ENCODE peak calls at places on chromosomes 7 and 10, in four cellular contexts. G, C, Y and B are unnamed samples.
A peak's percentile ranks its signal among the peaks of the same experiment; 100 is the strongest.

GRCh38 chr10:93106631-93107072 is 33.0 kb downstream of the CYP26A1 start:
- DNase-seq in G (no peak), C (no peak), Y (no peak), B (no peak)

GRCh38 chr7:77200542-77200941 is 923 bp upstream of the FGL2 start:
- DNase-seq in G (no peak), C (no peak), Y (no peak), B (no peak)

GRCh38 chr7:50792342-50793114 is 9.8 kb upstream of the GRB10 start:
- DNase-seq in G (peak; percentile 67), C (peak; percentile 75), Y (peak; percentile 40), B (no peak)

GRCh38 chr10:84097787-84098353 is 41.4 kb upstream of the GHITM start:
- DNase-seq in G (peak; percentile 51), C (no peak), Y (no peak), B (no peak)

GRCh38 chr7:90298145-90299038 is 22.7 kb downstream of the FAM237B start:
- DNase-seq in G (peak; percentile 60), C (peak; percentile 11), Y (peak; percentile 9), B (peak; percentile 24)

GRCh38 chr7:45881759-45882464 is 6.4 kb upstream of the IGFBP1 start:
- DNase-seq in G (no peak), C (no peak), Y (no peak), B (peak; percentile 55)

GRCh38 chr10:130869179-130869841 is 442.2 kb downstream of the TCERG1L start:
- DNase-seq in G (no peak), C (no peak), Y (no peak), B (no peak)

GRCh38 chr10:63578501-63578900 is 57.3 kb downstream of the REEP3 start:
- DNase-seq in G (no peak), C (no peak), Y (no peak), B (no peak)

GRCh38 chr10:61784354-61785131 is 117.0 kb upstream of the ARID5B start:
- DNase-seq in G (no peak), C (no peak), Y (no peak), B (no peak)

GRCh38 chr7:24724451-24725190 is 32.6 kb downstream of the GSDME start:
- DNase-seq in G (no peak), C (peak; percentile 14), Y (no peak), B (no peak)

GRCh38 chr10:5511231-5511884 is 12.0 kb upstream of the CALML5 start:
- DNase-seq in G (no peak), C (no peak), Y (no peak), B (no peak)

GRCh38 chr10:101224910-101225823 is 4.1 kb downstream of the LBX1 start:
- DNase-seq in G (peak; percentile 71), C (no peak), Y (no peak), B (no peak)

GRCh38 chr7:104963991-104964385 is 50.0 kb upstream of the KMT2E start:
- DNase-seq in G (no peak), C (peak; percentile 20), Y (no peak), B (peak; percentile 86)

DNA sequence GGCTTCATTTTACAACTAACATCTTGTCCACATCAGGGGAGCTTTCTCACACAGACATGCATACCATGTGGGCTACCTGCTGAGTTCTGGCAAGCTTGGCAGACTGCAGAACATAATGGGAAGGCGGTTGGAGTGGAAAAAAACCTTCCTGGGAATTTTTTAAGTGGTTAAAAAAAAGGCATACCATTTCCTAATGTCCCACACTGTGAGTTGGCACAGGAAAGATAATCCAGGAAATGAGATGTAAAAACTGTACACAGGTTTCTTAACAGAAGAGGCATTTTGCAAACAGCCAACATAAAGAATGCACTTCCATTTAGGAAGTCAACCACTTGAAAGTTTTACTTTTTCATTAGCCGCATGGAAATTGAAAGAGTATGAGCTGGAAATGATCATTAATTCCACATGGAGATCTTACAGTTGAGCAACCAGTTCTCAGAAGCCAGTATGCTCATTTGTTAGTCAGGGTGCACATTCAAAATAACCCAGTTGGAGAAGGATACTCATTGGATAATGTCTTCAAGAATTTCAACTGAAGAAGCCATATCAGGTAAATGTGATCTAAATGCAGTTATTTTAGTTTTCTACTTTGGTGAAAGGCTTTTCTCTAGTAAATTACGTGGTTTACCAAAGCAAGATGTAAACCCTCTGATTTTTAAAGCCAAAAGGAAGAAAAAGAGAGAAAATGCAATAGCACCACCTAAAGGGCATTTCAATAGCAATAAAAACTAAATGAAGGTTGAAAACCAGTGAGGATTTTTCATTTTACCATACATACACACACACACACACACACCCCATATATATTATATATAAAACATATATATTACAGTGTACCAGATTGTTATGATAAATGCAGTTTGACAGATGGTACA is 194.0 kb downstream of the TAX1BP1 start:
- DNase-seq in G (peak; percentile 61), C (no peak), Y (no peak), B (no peak)
- TF ChIP-seq CTCF in G (peak; percentile 64), C (no peak), Y (peak; percentile 57), B (peak; percentile 23)

GRCh38 chr7:86963599-86964230 is 95.7 kb downstream of the ELAPOR2 start:
- DNase-seq in G (no peak), C (no peak), Y (no peak), B (no peak)
- H3K27ac ChIP-seq in G (peak overlapping the region; percentile 21), C (no peak overlapping the region), Y (no peak overlapping the region), B (no peak overlapping the region)

DNA sequence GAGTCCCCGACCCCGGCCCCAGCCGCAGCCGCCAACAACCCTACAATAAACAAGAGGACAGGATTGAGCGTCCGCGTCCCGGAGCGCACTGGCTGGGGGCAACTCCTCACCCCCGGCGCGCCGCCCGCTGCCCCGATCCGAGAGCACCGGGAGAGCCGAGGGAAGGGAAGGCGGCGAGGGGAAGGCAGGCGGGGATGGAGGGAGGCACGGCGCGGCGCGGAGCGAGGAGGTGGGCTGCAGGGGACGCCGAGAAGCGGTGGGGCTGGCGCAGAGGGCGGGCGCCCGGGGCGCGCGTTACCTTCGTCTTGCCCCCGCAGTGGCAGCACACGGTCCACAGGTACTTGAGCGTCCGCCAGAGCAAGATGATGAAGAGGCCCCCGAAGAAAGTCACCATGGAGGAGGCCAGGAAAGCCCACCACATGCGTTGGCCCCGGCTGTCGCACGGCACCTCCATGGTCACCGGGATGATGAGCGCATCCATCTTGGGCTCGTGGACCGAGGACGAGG is 588 bp downstream of the KCNMA1 start:
- DNase-seq in G (no peak), C (no peak), Y (no peak), B (no peak)
- H3K27me3 ChIP-seq in G (peaks cover 63% of the 10 kb centered on the region), C (peaks cover 33% of the 10 kb centered on the region), Y (no peaks in the 10 kb centered on the region), B (no peaks in the 10 kb centered on the region)

GRCh38 chr7:129644634-129645230 is 33.2 kb downstream of the NRF1 start:
- DNase-seq in G (peak; percentile 54), C (peak; percentile 25), Y (no peak), B (peak; percentile 20)
- TF ChIP-seq CTCF in G (peak; percentile 55), C (no peak), Y (peak; percentile 76), B (peak; percentile 58)

GRCh38 chr10:71996598-71997371 is 32.6 kb downstream of the CHST3 start:
- DNase-seq in G (no peak), C (no peak), Y (no peak), B (no peak)

GRCh38 chr10:71999360-72000072 is 35.3 kb downstream of the CHST3 start:
- DNase-seq in G (peak; percentile 22), C (no peak), Y (no peak), B (no peak)

GRCh38 chr10:72000073-72001025 is 36.2 kb downstream of the CHST3 start:
- DNase-seq in G (no peak), C (no peak), Y (no peak), B (no peak)

GRCh38 chr10:71998840-71999194 is 34.6 kb downstream of the CHST3 start:
- DNase-seq in G (no peak), C (no peak), Y (peak; percentile 92), B (no peak)

DNA sequence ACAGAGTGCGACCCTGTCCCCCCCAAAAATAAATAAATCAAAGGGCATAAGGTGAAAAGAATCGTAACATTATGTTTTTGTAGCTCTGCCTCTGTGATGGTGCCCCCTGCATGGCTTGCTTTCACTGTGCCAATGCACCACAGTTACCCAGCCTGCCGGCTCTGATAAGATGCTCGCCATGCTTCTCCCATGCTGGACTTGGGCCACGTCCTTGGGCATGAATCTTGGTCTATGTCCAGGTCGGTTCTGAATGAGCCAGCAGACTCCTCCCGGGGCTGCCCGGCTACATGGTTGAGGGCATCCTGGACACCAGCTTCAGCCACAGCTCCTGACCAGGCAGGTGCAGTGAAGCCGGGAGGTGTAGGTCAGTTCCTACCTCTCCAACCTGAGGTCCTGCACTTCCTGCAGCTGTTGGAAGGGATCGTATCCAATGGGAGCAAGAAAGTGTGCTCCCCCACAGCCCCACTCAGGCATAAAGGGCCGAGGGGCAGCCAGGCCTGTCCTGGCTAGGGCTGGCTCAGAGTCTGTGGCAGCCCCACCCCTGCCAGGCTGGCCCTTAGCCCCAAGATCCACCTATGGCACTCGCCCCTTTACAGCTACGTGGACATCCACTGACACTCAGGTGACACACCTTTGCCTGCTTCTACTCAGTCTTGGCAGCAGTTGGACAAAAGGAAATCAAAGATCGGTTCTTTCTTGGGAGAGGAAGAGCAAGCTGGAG is 34.1 kb downstream of the CHST3 start:
- DNase-seq in G (no peak), C (no peak), Y (no peak), B (no peak)
- H3K27ac ChIP-seq in G (peak overlapping the region; percentile 63), C (no peak overlapping the region), Y (peak overlapping the region; percentile 69), B (peak overlapping the region; percentile 82)

DNA sequence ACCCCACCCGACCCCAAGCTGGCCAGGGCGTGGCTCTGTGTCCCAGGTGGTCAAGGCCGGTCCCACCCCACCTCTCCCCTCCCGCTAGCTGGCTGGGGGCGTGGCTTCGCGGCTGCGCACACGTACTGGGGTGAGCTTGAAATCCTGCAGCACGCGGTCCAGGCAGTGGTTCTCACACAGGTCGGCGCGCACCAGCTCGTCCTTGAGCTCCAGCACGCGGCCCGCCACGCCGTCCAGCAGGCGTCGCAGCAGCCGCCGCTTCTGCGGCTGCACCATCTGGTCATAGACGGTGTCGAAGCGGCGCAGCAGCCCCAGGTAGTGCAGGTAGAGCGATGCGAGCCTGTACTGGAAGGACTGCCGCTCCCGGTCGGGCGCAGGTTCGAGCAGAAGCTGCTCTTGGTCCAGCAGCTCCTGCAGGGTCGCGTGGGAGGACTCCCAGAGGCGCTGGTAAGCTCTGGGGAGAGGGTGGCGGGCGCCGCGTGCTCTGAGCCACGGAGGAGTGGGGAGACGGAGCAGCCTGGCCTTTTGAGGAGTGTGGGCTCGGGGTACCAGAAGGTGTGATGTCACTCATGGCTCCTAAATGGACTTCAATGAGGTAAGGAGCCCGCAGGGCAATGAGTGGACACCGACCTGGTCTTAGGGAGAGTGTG is 5.8 kb downstream of the H2BK1 start:
- DNase-seq in G (no peak), C (no peak), Y (no peak), B (no peak)
- H3K27me3 ChIP-seq in G (no peaks in the 10 kb centered on the region), C (peaks cover 7% of the 10 kb centered on the region), Y (peaks cover 88% of the 10 kb centered on the region), B (peaks cover 74% of the 10 kb centered on the region)

GRCh38 chr10:29962451-29962850 is 96.9 kb downstream of the JCAD start:
- DNase-seq in G (no peak), C (no peak), Y (no peak), B (no peak)

GRCh38 chr10:29970012-29970396 is 89.4 kb downstream of the JCAD start:
- DNase-seq in G (no peak), C (no peak), Y (no peak), B (no peak)

GRCh38 chr10:29969255-29970011 is 90.0 kb downstream of the JCAD start:
- DNase-seq in G (no peak), C (no peak), Y (no peak), B (no peak)

GRCh38 chr10:29968556-29968955 is 90.8 kb downstream of the JCAD start:
- DNase-seq in G (no peak), C (no peak), Y (no peak), B (no peak)

DNA sequence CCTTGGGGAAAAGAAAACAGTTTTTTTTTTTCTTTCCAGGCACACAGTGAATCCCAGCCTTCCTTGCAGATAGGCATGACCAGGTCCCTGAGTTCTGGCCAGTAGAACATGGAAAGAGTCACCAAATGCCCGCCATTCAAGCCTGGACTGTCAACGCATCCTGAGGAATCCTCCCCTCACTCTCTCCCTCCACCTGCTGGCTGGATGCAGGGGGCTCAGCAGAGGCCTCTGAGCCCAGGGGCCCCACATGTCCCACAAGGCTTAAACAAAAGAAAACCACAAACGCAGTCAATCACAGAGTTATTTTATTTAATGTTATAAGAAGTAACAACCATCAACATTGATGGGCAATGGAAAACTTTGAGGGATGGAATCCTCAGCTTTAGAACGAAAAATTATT is 93.1 kb downstream of the JCAD start:
- DNase-seq in G (peak; percentile 33), C (no peak), Y (no peak), B (no peak)
- TF ChIP-seq CTCF in G (peak; percentile 44), C (no peak), Y (no peak), B (peak; percentile 13)